ENCODE peak calls at places on chromosomes 7 and 10, in seven cellular contexts. One of them, this sample, is unnamed.

GRCh38 chr7:909358-910329 is 33.3 kb downstream of the GET4 start:
- DNase-seq in endothelial cell of umbilical vein: no peak
- DNase-seq in dorsolateral prefrontal cortex: peak; percentile 63
- DNase-seq in A549: peak; percentile 50
- DNase-seq in aorta: peak; percentile 93
- DNase-seq in prostate gland: no peak
- DNase-seq in thyroid gland: peak; percentile 53
- DNase-seq in this sample: peak; percentile 73

GRCh38 chr7:79998343-79998742 is 136.3 kb upstream of the GNAI1 start:
- DNase-seq in endothelial cell of umbilical vein: no peak
- DNase-seq in dorsolateral prefrontal cortex: no peak
- DNase-seq in A549: no peak
- DNase-seq in aorta: no peak
- DNase-seq in prostate gland: no peak
- DNase-seq in thyroid gland: no peak
- DNase-seq in this sample: no peak

GRCh38 chr10:103651783-103652476 is 158.4 kb downstream of the NEURL1 start:
- DNase-seq in endothelial cell of umbilical vein: no peak
- DNase-seq in dorsolateral prefrontal cortex: no peak
- DNase-seq in A549: no peak
- DNase-seq in aorta: no peak
- DNase-seq in prostate gland: no peak
- DNase-seq in thyroid gland: no peak
- DNase-seq in this sample: peak; percentile 36

GRCh38 chr10:87064651-87065050 is 30.0 kb downstream of the GLUD1 start:
- DNase-seq in endothelial cell of umbilical vein: no peak
- DNase-seq in dorsolateral prefrontal cortex: no peak
- DNase-seq in A549: no peak
- DNase-seq in aorta: no peak
- DNase-seq in prostate gland: no peak
- DNase-seq in thyroid gland: no peak
- DNase-seq in this sample: no peak

GRCh38 chr10:101031796-101032636 is 982 bp downstream of the SFXN3 start:
- DNase-seq in endothelial cell of umbilical vein: no peak
- DNase-seq in dorsolateral prefrontal cortex: peak; percentile 84
- DNase-seq in A549: peak; percentile 54
- DNase-seq in aorta: peak; percentile 94
- DNase-seq in prostate gland: peak; percentile 66
- DNase-seq in thyroid gland: peak; percentile 79
- DNase-seq in this sample: peak; percentile 85

GRCh38 chr10:54139819-54140428 is 661.1 kb downstream of the PCDH15 start:
- DNase-seq in endothelial cell of umbilical vein: no peak
- DNase-seq in dorsolateral prefrontal cortex: no peak
- DNase-seq in A549: no peak
- DNase-seq in aorta: no peak
- DNase-seq in prostate gland: no peak
- DNase-seq in thyroid gland: no peak
- DNase-seq in this sample: no peak

GRCh38 chr10:48708144-48708543 is 23.5 kb downstream of the WDFY4 start:
- DNase-seq in endothelial cell of umbilical vein: no peak
- DNase-seq in dorsolateral prefrontal cortex: no peak
- DNase-seq in A549: no peak
- DNase-seq in aorta: no peak
- DNase-seq in prostate gland: no peak
- DNase-seq in thyroid gland: no peak
- DNase-seq in this sample: peak; percentile 15

GRCh38 chr7:100516135-100516812 is 22.7 kb upstream of the AGFG2 start:
- DNase-seq in endothelial cell of umbilical vein: no peak
- DNase-seq in dorsolateral prefrontal cortex: no peak
- DNase-seq in A549: no peak
- DNase-seq in aorta: peak; percentile 55
- DNase-seq in prostate gland: no peak
- DNase-seq in thyroid gland: peak; percentile 12
- DNase-seq in this sample: peak; percentile 63

DNA sequence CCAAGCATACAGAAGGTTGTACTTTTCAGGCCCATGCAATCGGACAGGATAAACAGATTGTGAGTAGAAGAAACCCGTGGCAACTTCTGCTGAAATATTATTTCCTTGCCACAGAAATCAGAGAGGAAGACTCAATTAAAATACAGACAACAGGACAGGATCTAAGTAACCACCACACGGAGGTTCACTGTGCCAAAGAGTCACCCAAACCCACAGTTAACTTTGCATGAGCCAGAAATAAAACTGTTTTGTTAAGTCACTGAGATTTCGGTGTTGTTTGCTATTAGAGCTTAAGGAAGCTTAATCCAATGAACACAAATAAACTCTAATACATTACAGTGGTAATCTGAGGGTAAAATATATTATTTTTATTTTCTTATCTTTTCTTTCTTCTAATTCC is 14.0 kb downstream of the PNPLA8 start:
- DNase-seq in endothelial cell of umbilical vein: no peak
- DNase-seq in dorsolateral prefrontal cortex: no peak
- DNase-seq in A549: no peak
- DNase-seq in aorta: no peak
- DNase-seq in prostate gland: no peak
- DNase-seq in thyroid gland: no peak
- DNase-seq in this sample: no peak
- H3K27ac ChIP-seq in endothelial cell of umbilical vein: no peak overlapping the region
- H3K27ac ChIP-seq in dorsolateral prefrontal cortex: no peak overlapping the region
- H3K27ac ChIP-seq in A549: no peak overlapping the region
- H3K27ac ChIP-seq in aorta: no peak overlapping the region
- H3K27ac ChIP-seq in prostate gland: no peak overlapping the region
- H3K27ac ChIP-seq in thyroid gland: no peak overlapping the region
- H3K27ac ChIP-seq in this sample: no peak overlapping the region

GRCh38 chr10:77634939-77635338 is 2.7 kb downstream of the KCNMA1 start:
- DNase-seq in endothelial cell of umbilical vein: no peak
- DNase-seq in dorsolateral prefrontal cortex: no peak
- DNase-seq in A549: no peak
- DNase-seq in aorta: no peak
- DNase-seq in prostate gland: no peak
- DNase-seq in thyroid gland: no peak
- DNase-seq in this sample: no peak
- H3K4me3 ChIP-seq in endothelial cell of umbilical vein: no peak overlapping the region
- H3K4me3 ChIP-seq in dorsolateral prefrontal cortex: peak overlapping the region; percentile 73
- H3K4me3 ChIP-seq in A549: no peak overlapping the region
- H3K4me3 ChIP-seq in aorta: peak overlapping the region; percentile 94
- H3K4me3 ChIP-seq in prostate gland: no peak overlapping the region
- H3K4me3 ChIP-seq in thyroid gland: no peak overlapping the region
- H3K4me3 ChIP-seq in this sample: no peak overlapping the region

DNA sequence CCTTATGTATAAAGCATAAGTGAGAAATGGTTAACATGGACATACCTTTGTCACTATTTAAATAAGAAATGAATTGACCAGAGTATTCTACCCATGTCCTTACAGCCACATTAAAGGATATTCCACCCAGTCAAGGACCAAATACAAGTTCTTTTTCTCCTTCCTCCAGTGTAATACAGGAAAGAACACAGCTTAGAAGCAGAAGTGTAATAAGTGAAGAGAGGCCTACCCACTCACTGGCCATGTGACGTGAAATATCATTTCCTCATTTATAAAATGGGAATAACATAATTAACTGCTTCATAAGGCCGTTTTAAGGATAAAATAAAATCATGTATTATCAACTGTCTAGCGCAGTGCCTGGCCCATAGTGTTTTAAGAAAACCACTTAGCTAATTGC is 81.8 kb downstream of the DOCK4 start:
- DNase-seq in endothelial cell of umbilical vein: no peak
- DNase-seq in dorsolateral prefrontal cortex: no peak
- DNase-seq in A549: no peak
- DNase-seq in aorta: no peak
- DNase-seq in prostate gland: no peak
- DNase-seq in thyroid gland: no peak
- DNase-seq in this sample: no peak
- H3K27ac ChIP-seq in endothelial cell of umbilical vein: no peak overlapping the region
- H3K27ac ChIP-seq in dorsolateral prefrontal cortex: peak overlapping the region; percentile 67
- H3K27ac ChIP-seq in A549: no peak overlapping the region
- H3K27ac ChIP-seq in aorta: no peak overlapping the region
- H3K27ac ChIP-seq in prostate gland: no peak overlapping the region
- H3K27ac ChIP-seq in thyroid gland: no peak overlapping the region
- H3K27ac ChIP-seq in this sample: no peak overlapping the region

GRCh38 chr7:98211221-98211675 is at the start of gene BHLHA15:
- DNase-seq in endothelial cell of umbilical vein: no peak
- DNase-seq in dorsolateral prefrontal cortex: no peak
- DNase-seq in A549: peak; percentile 37
- DNase-seq in aorta: peak; percentile 54
- DNase-seq in prostate gland: peak; percentile 65
- DNase-seq in thyroid gland: peak; percentile 51
- DNase-seq in this sample: no peak
- H3K4me3 ChIP-seq in endothelial cell of umbilical vein: peak within 1 kb of the TSS; percentile 38
- H3K4me3 ChIP-seq in dorsolateral prefrontal cortex: peak within 1 kb of the TSS; percentile 48
- H3K4me3 ChIP-seq in A549: peak within 1 kb of the TSS; percentile 61
- H3K4me3 ChIP-seq in aorta: no peak within 1 kb of the TSS
- H3K4me3 ChIP-seq in prostate gland: peak within 1 kb of the TSS; percentile 40
- H3K4me3 ChIP-seq in thyroid gland: no peak within 1 kb of the TSS
- H3K4me3 ChIP-seq in this sample: peak within 1 kb of the TSS; percentile 31

GRCh38 chr7:111092406-111093160 is 1.7 kb downstream of the LRRN3 start:
- DNase-seq in endothelial cell of umbilical vein: no peak
- DNase-seq in dorsolateral prefrontal cortex: no peak
- DNase-seq in A549: no peak
- DNase-seq in aorta: no peak
- DNase-seq in prostate gland: no peak
- DNase-seq in thyroid gland: no peak
- DNase-seq in this sample: no peak
- H3K27ac ChIP-seq in endothelial cell of umbilical vein: no peak overlapping the region
- H3K27ac ChIP-seq in dorsolateral prefrontal cortex: peak overlapping the region; percentile 80
- H3K27ac ChIP-seq in A549: peak overlapping the region; percentile 36
- H3K27ac ChIP-seq in aorta: no peak overlapping the region
- H3K27ac ChIP-seq in prostate gland: no peak overlapping the region
- H3K27ac ChIP-seq in thyroid gland: no peak overlapping the region
- H3K27ac ChIP-seq in this sample: peak overlapping the region; percentile 75

This sample was measured in testis.